ENCODE peak calls at places on chromosomes 6 and 20, in five cellular contexts. G is effector memory CD4-positive, alpha-beta T cell; L is T-helper 17 cell; B is endothelial cell of umbilical vein; I is nephron progenitor cell. C is an unnamed sample.

GRCh38 chr6:35318200-35318844 is 20.7 kb downstream of the DEF6 start:
- DNase-seq in G (no peak), L (no peak), I (peak), B (peak), C (peak)

GRCh38 chr20:51688600-51688999 is 79.6 kb downstream of the ATP9A start:
- DNase-seq in I (no peak), L (no peak), G (no peak), B (no peak), C (no peak)

GRCh38 chr20:60883517-60883916 is 368.5 kb upstream of the CDH4 start:
- DNase-seq in I (no peak), B (no peak), L (no peak), G (no peak), C (no peak)

GRCh38 chr6:151024597-151024996 is 159.1 kb downstream of the MTHFD1L start:
- DNase-seq in B (no peak), G (no peak), I (no peak), L (no peak), C (no peak)

GRCh38 chr6:27836783-27837635 is 75.2 kb downstream of the OR2B2 start:
- DNase-seq in I (no peak), G (peak), B (peak), L (no peak), C (peak)

GRCh38 chr6:5657684-5658429 is 348.9 kb downstream of the NRN1 start:
- DNase-seq in I (no peak), L (no peak), B (no peak), G (no peak), C (no peak)

GRCh38 chr6:2938632-2939083 is 32.7 kb downstream of the SERPINB6 start:
- DNase-seq in B (no peak), I (no peak), L (no peak), G (no peak), C (peak)

GRCh38 chr6:14695579-14695978 is 550.3 kb upstream of the JARID2 start:
- DNase-seq in I (no peak), L (no peak), G (no peak), B (no peak), C (no peak)

GRCh38 chr6:73566954-73567591 is 46.2 kb upstream of the EEF1A1 start:
- DNase-seq in I (no peak), B (peak), G (no peak), L (no peak), C (peak)

GRCh38 chr6:41429506-41430504 is 94.4 kb downstream of the NCR2 start:
- DNase-seq in G (no peak), I (no peak), L (no peak), B (no peak), C (no peak)

GRCh38 chr6:16355699-16356481 is 117.5 kb downstream of the GMPR start:
- DNase-seq in I (no peak), B (peak), L (no peak), G (no peak), C (peak)

GRCh38 chr6:150245148-150245547 is 102.3 kb downstream of the PPP1R14C start:
- DNase-seq in I (no peak), G (no peak), L (no peak), B (no peak), C (no peak)

GRCh38 chr6:81401970-81402690 is 350.4 kb downstream of the TENT5A start:
- DNase-seq in G (no peak), B (no peak), I (no peak), L (no peak), C (no peak)

GRCh38 chr6:89483111-89483720 is 50.3 kb downstream of the ANKRD6 start:
- DNase-seq in I (no peak), G (no peak), L (no peak), B (no peak), C (peak)

GRCh38 chr6:83231146-83231545 is 38.0 kb downstream of the RWDD2A start:
- DNase-seq in G (no peak), B (no peak), I (no peak), L (no peak), C (no peak)